ENCODE peak calls at places on chromosomes 7 and 10, in eight cellular contexts. T is effector memory CD4-positive, alpha-beta T cell; K is AG08395; G is DMS153; R is NCI-H774; N is tibial artery; A is transverse colon; O is stimulated activated CD8-positive, alpha-beta memory T cell treated with anti-CD3 and anti-CD28 coated beads, Interleukin-4, amount 100 ng/mL, for 24 hours. F is an unnamed sample.

GRCh38 chr7:77580762-77581350 is 43.8 kb downstream of the PTPN12 start:
- DNase-seq in T (no peak), K (peak), G (peak), R (no peak), N (no peak), A (no peak), O (no peak), F (no peak)

GRCh38 chr10:75605096-75605495 is 173.7 kb downstream of the LRMDA start:
- DNase-seq in T (no peak), K (no peak), G (no peak), R (no peak), N (no peak), A (no peak), O (no peak), F (no peak)

GRCh38 chr7:99943641-99944507 is 14.5 kb upstream of the GJC3 start:
- DNase-seq in T (no peak), K (no peak), G (peak), R (peak), N (no peak), A (no peak), O (no peak), F (no peak)

GRCh38 chr10:22737587-22737986 is 23.2 kb upstream of the PIP4K2A start:
- DNase-seq in T (no peak), K (peak), G (no peak), R (no peak), N (peak), A (no peak), O (no peak), F (peak)

GRCh38 chr10:100303724-100304319 is 17.3 kb upstream of the BLOC1S2 start:
- DNase-seq in T (no peak), K (peak), G (peak), R (no peak), N (no peak), A (no peak), O (no peak), F (peak)

GRCh38 chr10:62560207-62560819 is 186.1 kb downstream of the ZNF365 start:
- DNase-seq in T (no peak), K (peak), G (no peak), R (no peak), N (peak), A (peak), O (no peak), F (peak)

GRCh38 chr7:98086231-98086855 is 20.3 kb upstream of the LMTK2 start:
- DNase-seq in T (no peak), K (no peak), G (peak), R (no peak), N (no peak), A (peak), O (no peak), F (no peak)

GRCh38 chr7:1310936-1311335 is 78.3 kb downstream of the UNCX start:
- DNase-seq in T (no peak), K (no peak), G (no peak), R (no peak), N (no peak), A (no peak), O (no peak), F (no peak)

GRCh38 chr10:103564799-103565365 is 71.4 kb downstream of the NEURL1 start:
- DNase-seq in T (peak), K (peak), G (no peak), R (no peak), N (no peak), A (peak), O (no peak), F (no peak)

GRCh38 chr7:107751113-107751512 is 7.2 kb downstream of the CBLL1 start:
- DNase-seq in T (no peak), K (no peak), G (no peak), R (no peak), N (no peak), A (no peak), O (no peak), F (no peak)

F was measured in astrocyte of the spinal cord.